ENCODE peak calls at places on chromosome 11, in five cellular contexts. I, O, Q, Z and M are unnamed samples.

GRCh38 chr11:78203184-78203583 is 14.5 kb downstream of the USP35 start:
- DNase-seq in I (no peak), Z (no peak), O (no peak), Q (no peak), M (no peak)

GRCh38 chr11:70153133-70153727 is 49.9 kb upstream of the FADD start:
- DNase-seq in O (no peak), Z (no peak), I (no peak), Q (no peak), M (no peak)

GRCh38 chr11:118252688-118253087 is 523 bp upstream of the MPZL3 start:
- DNase-seq in I (no peak), Q (no peak), O (no peak), Z (no peak), M (no peak)

GRCh38 chr11:128763224-128763623 is 69.4 kb downstream of the FLI1 start:
- DNase-seq in Q (no peak), I (no peak), Z (no peak), O (no peak), M (no peak)

GRCh38 chr11:31725176-31725575 is 85.9 kb downstream of the PAX6 start:
- DNase-seq in I (no peak), Q (no peak), Z (no peak), O (no peak), M (no peak)

GRCh38 chr11:131767421-131767820 is 397.0 kb downstream of the NTM start:
- DNase-seq in Z (no peak), Q (no peak), O (no peak), I (no peak), M (peak; percentile 58)

GRCh38 chr11:5624489-5625278 is at the start of gene TRIM34:
- DNase-seq in I (peak; percentile 95), Z (no peak), O (peak; percentile 41), Q (no peak), M (peak; percentile 95)

GRCh38 chr11:34308821-34309585 is 48.8 kb downstream of the ABTB2 start:
- DNase-seq in Q (peak; percentile 86), O (no peak), I (no peak), Z (no peak), M (no peak)

DNA sequence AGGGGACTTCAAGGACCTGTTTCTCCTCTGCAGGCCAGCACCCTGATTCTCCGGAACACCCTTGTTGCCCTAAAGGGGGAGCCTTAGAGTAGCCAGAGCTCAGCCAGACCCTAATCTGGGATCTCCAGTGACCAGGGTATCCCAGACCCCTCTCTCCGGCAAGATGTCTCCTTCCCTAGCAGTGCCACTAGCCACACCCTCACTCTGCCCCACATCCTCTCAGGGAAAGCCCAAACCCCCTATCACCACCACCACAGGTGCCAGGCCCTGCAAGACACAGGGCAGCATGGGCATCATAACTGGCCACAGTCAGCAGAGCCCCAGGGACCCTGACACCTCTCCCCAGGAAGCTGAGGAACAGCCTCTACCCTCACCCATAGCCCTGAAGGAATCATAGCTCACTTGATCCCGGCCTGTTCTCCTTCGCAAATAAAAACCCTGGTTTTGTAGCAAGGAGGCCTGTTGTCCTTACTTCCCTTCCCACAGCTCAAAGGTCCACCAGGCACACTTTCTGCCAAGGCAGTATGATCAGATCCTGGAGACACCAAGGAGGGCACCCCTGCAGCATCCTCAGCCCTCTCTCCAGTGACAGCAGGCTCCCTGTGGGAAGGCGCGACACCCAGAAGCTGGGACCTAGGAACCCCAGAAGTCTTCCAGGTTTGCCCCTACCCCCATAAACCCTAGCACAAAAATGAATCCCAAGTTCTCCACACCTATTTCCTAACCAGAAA is 4.6 kb downstream of the CFL1 start:
- DNase-seq in Q (no peak), Z (no peak), O (no peak), I (no peak), M (no peak)
- H3K27ac ChIP-seq in Q (peak overlapping the region; percentile 20), Z (no peak overlapping the region), O (no peak overlapping the region), I (no peak overlapping the region), M (no peak overlapping the region)

GRCh38 chr11:26710489-26710888 is 11.4 kb downstream of the SLC5A12 start:
- DNase-seq in Z (no peak), I (no peak), O (no peak), Q (no peak), M (no peak)
- TF ChIP-seq JUN in Z (no peak), I (no peak), O (no peak), Q (no peak), M (no peak)

DNA sequence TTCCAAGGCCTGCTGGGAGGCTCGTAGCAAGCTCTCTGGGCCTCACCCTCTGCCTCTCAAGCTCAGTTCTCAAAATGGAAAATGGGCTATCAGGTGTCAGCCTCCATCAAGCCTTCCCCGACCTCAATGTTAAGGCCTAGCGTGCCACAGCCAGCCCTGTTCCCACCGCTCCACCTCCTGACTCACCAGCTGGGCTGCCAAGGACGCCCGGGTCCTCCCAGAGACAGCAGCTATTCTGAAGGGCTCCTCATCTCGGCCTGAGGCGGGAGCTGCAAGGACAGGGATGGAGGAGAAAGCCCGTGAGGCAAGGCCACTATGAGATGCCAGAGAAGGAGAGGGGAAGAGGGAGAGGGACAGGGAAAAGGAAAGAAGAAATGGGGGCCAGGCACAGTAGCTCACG is 19.9 kb downstream of the ARAP1 start:
- DNase-seq in Z (no peak), O (no peak), I (no peak), Q (no peak), M (no peak)
- H3K27ac ChIP-seq in Z (no peak overlapping the region), O (no peak overlapping the region), I (no peak overlapping the region), Q (no peak overlapping the region), M (no peak overlapping the region)

DNA sequence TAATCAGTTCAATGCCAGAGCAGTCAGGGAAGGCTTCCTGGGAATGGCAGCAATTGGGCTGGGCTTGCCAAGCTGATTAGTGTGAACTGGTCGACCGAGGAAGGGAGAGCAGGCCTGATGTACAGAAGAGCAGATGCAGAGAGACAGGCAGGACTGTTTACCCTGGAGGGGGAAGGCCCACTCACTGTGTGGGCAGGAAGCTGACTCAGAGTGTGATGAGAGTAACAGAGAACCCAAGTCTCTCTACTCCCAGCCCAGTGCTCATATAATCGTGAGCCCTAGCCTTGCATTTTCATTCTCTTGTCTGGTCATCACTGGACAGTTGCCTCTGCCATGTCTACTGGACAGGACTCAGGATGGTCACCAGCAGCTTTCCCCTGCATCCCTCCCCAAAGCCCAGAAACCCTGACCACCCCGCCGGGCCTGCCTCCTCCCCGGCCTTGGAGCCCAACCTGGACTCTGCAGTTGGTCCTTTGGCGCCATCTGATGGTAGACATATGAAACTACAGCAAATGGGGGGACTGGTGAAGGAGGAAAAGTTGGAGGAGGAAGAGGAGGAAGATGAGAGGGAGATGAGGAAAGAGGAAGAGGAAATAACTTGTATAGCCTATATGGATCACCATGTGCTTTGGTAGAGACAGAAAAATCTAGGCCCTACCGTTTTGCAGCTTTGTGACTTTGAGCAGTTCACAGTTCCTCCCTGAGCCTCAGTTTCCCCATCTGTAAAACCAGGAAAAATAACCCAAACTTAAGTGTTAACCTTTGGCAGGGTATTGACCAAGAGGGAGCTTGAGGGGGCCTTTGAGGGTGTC is 43.4 kb upstream of the PRDM11 start:
- DNase-seq in O (peak; percentile 85), Q (peak; percentile 48), Z (no peak), I (peak; percentile 74), M (peak; percentile 86)
- TF ChIP-seq JUN in O (no peak), Q (no peak), Z (no peak), I (no peak), M (peak; percentile 61)

DNA sequence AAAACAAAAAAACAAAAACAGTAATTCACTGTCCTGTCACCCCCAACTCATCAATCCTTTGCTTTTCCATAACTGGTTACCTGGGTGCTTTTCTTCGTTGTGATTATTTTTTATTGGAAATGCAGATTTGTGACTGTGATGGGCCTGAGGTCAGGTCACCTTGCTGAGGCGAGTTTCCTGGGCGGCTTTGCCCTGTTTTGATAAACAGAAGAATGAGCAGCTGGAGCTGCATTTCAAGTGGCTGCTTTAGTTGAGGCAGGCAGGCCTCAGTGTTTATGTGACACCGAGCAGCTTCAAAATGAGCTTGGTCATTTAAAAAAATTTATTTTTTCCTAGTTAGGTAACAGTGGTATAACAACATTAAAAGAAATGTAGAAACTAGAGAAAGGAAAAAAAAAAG is 22.2 kb downstream of the PTPRJ start:
- DNase-seq in Q (no peak), O (no peak), Z (no peak), I (no peak), M (no peak)
- H3K27ac ChIP-seq in Q (no peak overlapping the region), O (no peak overlapping the region), Z (no peak overlapping the region), I (peak overlapping the region; percentile 100), M (no peak overlapping the region)